ENCODE peak calls at places on chromosome 19, in seven cellular contexts. One of them, this sample, is unnamed.

GRCh38 chr19:49746206-49746958 is 16.7 kb downstream of the TSKS start:
- DNase-seq in tibial nerve: no peak
- DNase-seq in HepG2: peak; percentile 36
- DNase-seq in spleen: peak; percentile 83
- DNase-seq in stimulated activated CD4-positive, alpha-beta T cell treated with anti-CD3 and anti-CD28 coated beads, Interleukin-15, amount 100 ng/mL, for 1 hour: peak; percentile 24
- DNase-seq in cerebellar cortex: peak; percentile 57
- DNase-seq in epithelial cell of esophagus: peak; percentile 26
- DNase-seq in this sample: peak; percentile 88

GRCh38 chr19:38005224-38005614 is 98.2 kb downstream of the SIPA1L3 start:
- DNase-seq in epithelial cell of esophagus: no peak
- DNase-seq in HepG2: no peak
- DNase-seq in spleen: no peak
- DNase-seq in stimulated activated CD4-positive, alpha-beta T cell treated with anti-CD3 and anti-CD28 coated beads, Interleukin-15, amount 100 ng/mL, for 1 hour: no peak
- DNase-seq in tibial nerve: no peak
- DNase-seq in cerebellar cortex: no peak
- DNase-seq in this sample: no peak

GRCh38 chr19:38929929-38930775 is at the start of gene SARS2:
- DNase-seq in epithelial cell of esophagus: peak; percentile 93
- DNase-seq in cerebellar cortex: peak; percentile 93
- DNase-seq in stimulated activated CD4-positive, alpha-beta T cell treated with anti-CD3 and anti-CD28 coated beads, Interleukin-15, amount 100 ng/mL, for 1 hour: peak; percentile 87
- DNase-seq in spleen: peak; percentile 98
- DNase-seq in tibial nerve: peak; percentile 90
- DNase-seq in HepG2: peak; percentile 89
- DNase-seq in this sample: peak; percentile 88

GRCh38 chr19:42140125-42140754 is 8.0 kb upstream of the POU2F2 start:
- DNase-seq in tibial nerve: peak; percentile 43
- DNase-seq in cerebellar cortex: peak; percentile 11
- DNase-seq in HepG2: peak; percentile 31
- DNase-seq in stimulated activated CD4-positive, alpha-beta T cell treated with anti-CD3 and anti-CD28 coated beads, Interleukin-15, amount 100 ng/mL, for 1 hour: no peak
- DNase-seq in spleen: peak; percentile 80
- DNase-seq in epithelial cell of esophagus: peak; percentile 74
- DNase-seq in this sample: no peak

GRCh38 chr19:19417618-19418270 is 12.3 kb downstream of the GATAD2A start:
- DNase-seq in spleen: peak; percentile 42
- DNase-seq in HepG2: no peak
- DNase-seq in epithelial cell of esophagus: no peak
- DNase-seq in cerebellar cortex: no peak
- DNase-seq in tibial nerve: no peak
- DNase-seq in stimulated activated CD4-positive, alpha-beta T cell treated with anti-CD3 and anti-CD28 coated beads, Interleukin-15, amount 100 ng/mL, for 1 hour: no peak
- DNase-seq in this sample: no peak

GRCh38 chr19:2424686-2425621 is 2.4 kb downstream of the TIMM13 start:
- DNase-seq in stimulated activated CD4-positive, alpha-beta T cell treated with anti-CD3 and anti-CD28 coated beads, Interleukin-15, amount 100 ng/mL, for 1 hour: no peak
- DNase-seq in tibial nerve: no peak
- DNase-seq in epithelial cell of esophagus: peak; percentile 78
- DNase-seq in HepG2: no peak
- DNase-seq in cerebellar cortex: no peak
- DNase-seq in spleen: peak; percentile 86
- DNase-seq in this sample: no peak

GRCh38 chr19:40445006-40445312 is 824 bp upstream of the SERTAD3 start:
- DNase-seq in cerebellar cortex: no peak
- DNase-seq in HepG2: no peak
- DNase-seq in tibial nerve: no peak
- DNase-seq in spleen: no peak
- DNase-seq in stimulated activated CD4-positive, alpha-beta T cell treated with anti-CD3 and anti-CD28 coated beads, Interleukin-15, amount 100 ng/mL, for 1 hour: no peak
- DNase-seq in epithelial cell of esophagus: no peak
- DNase-seq in this sample: no peak

GRCh38 chr19:18675779-18676178 is 7.7 kb upstream of the CRTC1 start:
- DNase-seq in stimulated activated CD4-positive, alpha-beta T cell treated with anti-CD3 and anti-CD28 coated beads, Interleukin-15, amount 100 ng/mL, for 1 hour: no peak
- DNase-seq in tibial nerve: no peak
- DNase-seq in spleen: no peak
- DNase-seq in epithelial cell of esophagus: peak; percentile 30
- DNase-seq in cerebellar cortex: peak; percentile 43
- DNase-seq in HepG2: no peak
- DNase-seq in this sample: no peak